ENCODE peak calls at places on chromosomes 1 and 21, in four cellular contexts. W is GM13976, B is NCI-H1092 treated with DMSO at 0.1 percent for 48 hours, D is naive B cell. A is an unnamed sample.

GRCh38 chr1:12052997-12053686 is 10.0 kb upstream of the TNFRSF8 start:
- DNase-seq in W (no peak), B (peak; percentile 40), D (no peak), A (no peak)

GRCh38 chr1:226666164-226666506 is 72.9 kb downstream of the ITPKB start:
- DNase-seq in W (no peak), B (no peak), D (no peak), A (no peak)

GRCh38 chr1:14855278-14855677 is 256.8 kb downstream of the KAZN start:
- DNase-seq in W (no peak), B (no peak), D (no peak), A (no peak)

GRCh38 chr1:168483531-168483930 is 60.3 kb downstream of the XCL2 start:
- DNase-seq in W (no peak), B (no peak), D (no peak), A (no peak)

GRCh38 chr21:45053561-45053960 is 20.8 kb upstream of the ADARB1 start:
- DNase-seq in W (no peak), B (no peak), D (no peak), A (no peak)

GRCh38 chr1:248804771-248805681 is 20.7 kb downstream of the SH3BP5L start:
- DNase-seq in W (peak; percentile 73), B (no peak), D (peak; percentile 80), A (peak; percentile 85)

GRCh38 chr21:45581322-45581712 is 39.1 kb upstream of the SLC19A1 start:
- DNase-seq in W (peak; percentile 24), B (no peak), D (no peak), A (no peak)

GRCh38 chr1:227907439-227908015 is 40.2 kb downstream of the WNT9A start:
- DNase-seq in W (no peak), B (no peak), D (no peak), A (no peak)

GRCh38 chr1:27868932-27869718 is 3.2 kb upstream of the THEMIS2 start:
- DNase-seq in W (peak; percentile 57), B (no peak), D (peak; percentile 60), A (peak; percentile 55)

A was measured in NAMALWA.